ENCODE peak calls at places on chromosomes 13 and 19, in six cellular contexts. One of them, this sample, is unnamed.
A peak's percentile ranks its signal among the peaks of the same experiment; 100 is the strongest.

GRCh38 chr13:113831061-113831460 is 32.8 kb downstream of the GAS6 start:
- DNase-seq in mesendoderm: no peak
- DNase-seq in IMR-90: no peak
- DNase-seq in neuronal stem cell: no peak
- DNase-seq in H9: no peak
- DNase-seq in H1: no peak
- DNase-seq in this sample: no peak

GRCh38 chr13:50726164-50726563 is 117.3 kb downstream of the DLEU7 start:
- DNase-seq in mesendoderm: no peak
- DNase-seq in IMR-90: no peak
- DNase-seq in neuronal stem cell: no peak
- DNase-seq in H9: no peak
- DNase-seq in H1: no peak
- DNase-seq in this sample: no peak

GRCh38 chr13:44667950-44668349 is 91.8 kb upstream of the TSC22D1 start:
- DNase-seq in mesendoderm: no peak
- DNase-seq in IMR-90: peak; percentile 53
- DNase-seq in neuronal stem cell: peak; percentile 61
- DNase-seq in H9: no peak
- DNase-seq in H1: no peak
- DNase-seq in this sample: peak; percentile 74

GRCh38 chr13:111893071-111893606 is 173.8 kb upstream of the SOX1 start:
- DNase-seq in mesendoderm: peak; percentile 89
- DNase-seq in IMR-90: no peak
- DNase-seq in neuronal stem cell: peak; percentile 87
- DNase-seq in H9: peak; percentile 82
- DNase-seq in H1: peak; percentile 73
- DNase-seq in this sample: peak; percentile 76

GRCh38 chr13:34300559-34300958 is 482.6 kb downstream of the RFC3 start:
- DNase-seq in mesendoderm: no peak
- DNase-seq in IMR-90: no peak
- DNase-seq in neuronal stem cell: no peak
- DNase-seq in H9: no peak
- DNase-seq in H1: no peak
- DNase-seq in this sample: peak; percentile 49

GRCh38 chr19:18514800-18515682 is 6.8 kb downstream of the ELL start:
- DNase-seq in mesendoderm: peak; percentile 81
- DNase-seq in IMR-90: peak; percentile 67
- DNase-seq in neuronal stem cell: no peak
- DNase-seq in H9: no peak
- DNase-seq in H1: no peak
- DNase-seq in this sample: peak; percentile 98

GRCh38 chr19:44553478-44554171 is 24.1 kb upstream of the CEACAM20 start:
- DNase-seq in mesendoderm: no peak
- DNase-seq in IMR-90: no peak
- DNase-seq in neuronal stem cell: no peak
- DNase-seq in H9: no peak
- DNase-seq in H1: no peak
- DNase-seq in this sample: no peak

GRCh38 chr19:31014668-31015067 is 334.6 kb downstream of the TSHZ3 start:
- DNase-seq in mesendoderm: no peak
- DNase-seq in IMR-90: no peak
- DNase-seq in neuronal stem cell: no peak
- DNase-seq in H9: no peak
- DNase-seq in H1: no peak
- DNase-seq in this sample: no peak

GRCh38 chr19:10820173-10820572 is 15.8 kb downstream of the TMED1 start:
- DNase-seq in mesendoderm: peak; percentile 37
- DNase-seq in IMR-90: no peak
- DNase-seq in neuronal stem cell: no peak
- DNase-seq in H9: no peak
- DNase-seq in H1: no peak
- DNase-seq in this sample: no peak

GRCh38 chr19:50646074-50646807 is 3.0 kb upstream of the C19orf81 start:
- DNase-seq in mesendoderm: no peak
- DNase-seq in IMR-90: peak; percentile 54
- DNase-seq in neuronal stem cell: no peak
- DNase-seq in H9: no peak
- DNase-seq in H1: no peak
- DNase-seq in this sample: no peak

GRCh38 chr19:40467007-40467565 is 285 bp downstream of the SPTBN4 start:
- DNase-seq in mesendoderm: no peak
- DNase-seq in IMR-90: no peak
- DNase-seq in neuronal stem cell: no peak
- DNase-seq in H9: peak; percentile 32
- DNase-seq in H1: peak; percentile 64
- DNase-seq in this sample: no peak

GRCh38 chr13:48504606-48505369 is 28.1 kb downstream of the RCBTB2 start:
- DNase-seq in mesendoderm: peak; percentile 92
- DNase-seq in IMR-90: no peak
- DNase-seq in neuronal stem cell: no peak
- DNase-seq in H9: peak; percentile 39
- DNase-seq in H1: no peak
- DNase-seq in this sample: no peak

GRCh38 chr19:12799723-12800343 is 1.8 kb downstream of the PRDX2 start:
- DNase-seq in mesendoderm: no peak
- DNase-seq in IMR-90: no peak
- DNase-seq in neuronal stem cell: no peak
- DNase-seq in H9: no peak
- DNase-seq in H1: no peak
- DNase-seq in this sample: no peak

GRCh38 chr19:53545271-53546065 is 7.5 kb downstream of the ZNF331 start:
- DNase-seq in mesendoderm: peak; percentile 13
- DNase-seq in IMR-90: peak; percentile 80
- DNase-seq in neuronal stem cell: no peak
- DNase-seq in H9: no peak
- DNase-seq in H1: no peak
- DNase-seq in this sample: peak; percentile 47

GRCh38 chr13:96963786-96964475 is 30.3 kb downstream of the OXGR1 start:
- DNase-seq in mesendoderm: no peak
- DNase-seq in IMR-90: no peak
- DNase-seq in neuronal stem cell: no peak
- DNase-seq in H9: no peak
- DNase-seq in H1: no peak
- DNase-seq in this sample: no peak

GRCh38 chr13:96822900-96823299 is 171.4 kb downstream of the OXGR1 start:
- DNase-seq in mesendoderm: peak; percentile 79
- DNase-seq in IMR-90: no peak
- DNase-seq in neuronal stem cell: no peak
- DNase-seq in H9: peak; percentile 65
- DNase-seq in H1: no peak
- DNase-seq in this sample: peak; percentile 9

GRCh38 chr13:93775507-93776108 is 549.0 kb downstream of the GPC6 start:
- DNase-seq in mesendoderm: no peak
- DNase-seq in IMR-90: peak; percentile 85
- DNase-seq in neuronal stem cell: no peak
- DNase-seq in H9: no peak
- DNase-seq in H1: no peak
- DNase-seq in this sample: peak; percentile 46

GRCh38 chr13:25065974-25066770 is 29.8 kb upstream of the PABPC3 start:
- DNase-seq in mesendoderm: no peak
- DNase-seq in IMR-90: no peak
- DNase-seq in neuronal stem cell: no peak
- DNase-seq in H9: no peak
- DNase-seq in H1: no peak
- DNase-seq in this sample: no peak

GRCh38 chr13:111270765-111271164 is 49.7 kb upstream of the TEX29 start:
- DNase-seq in mesendoderm: no peak
- DNase-seq in IMR-90: peak; percentile 55
- DNase-seq in neuronal stem cell: no peak
- DNase-seq in H9: no peak
- DNase-seq in H1: peak; percentile 26
- DNase-seq in this sample: no peak

DNA sequence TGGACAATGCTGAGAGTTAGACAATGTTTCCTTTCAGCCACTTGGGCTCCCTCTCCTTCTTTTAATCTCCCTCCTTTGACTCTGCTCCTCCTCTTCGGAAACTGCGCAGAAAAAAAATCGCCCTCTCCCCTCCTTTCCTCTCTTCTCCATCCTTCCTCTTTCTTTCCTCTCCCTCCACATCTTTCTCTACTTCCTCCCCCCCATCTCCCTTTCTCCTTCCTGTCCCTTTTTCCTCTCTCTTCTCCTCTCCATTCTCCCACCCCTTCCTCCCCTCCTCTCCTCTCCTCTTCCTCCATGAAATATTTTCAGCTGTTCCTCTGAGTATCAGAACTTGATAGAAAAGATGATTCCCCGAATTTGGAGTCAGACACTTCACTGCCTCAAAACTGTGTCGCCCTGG is 15.1 kb upstream of the PTPRS start:
- DNase-seq in mesendoderm: no peak
- DNase-seq in IMR-90: no peak
- DNase-seq in neuronal stem cell: no peak
- DNase-seq in H9: no peak
- DNase-seq in H1: no peak
- DNase-seq in this sample: no peak
- H2BK15ac ChIP-seq in mesendoderm: no peak overlapping the region
- H2BK15ac ChIP-seq in IMR-90: no peak overlapping the region
- H2BK15ac ChIP-seq in neuronal stem cell: no peak overlapping the region
- H2BK15ac ChIP-seq in H9: no peak overlapping the region
- H2BK15ac ChIP-seq in H1: no peak overlapping the region
- H2BK15ac ChIP-seq in this sample: no peak overlapping the region

DNA sequence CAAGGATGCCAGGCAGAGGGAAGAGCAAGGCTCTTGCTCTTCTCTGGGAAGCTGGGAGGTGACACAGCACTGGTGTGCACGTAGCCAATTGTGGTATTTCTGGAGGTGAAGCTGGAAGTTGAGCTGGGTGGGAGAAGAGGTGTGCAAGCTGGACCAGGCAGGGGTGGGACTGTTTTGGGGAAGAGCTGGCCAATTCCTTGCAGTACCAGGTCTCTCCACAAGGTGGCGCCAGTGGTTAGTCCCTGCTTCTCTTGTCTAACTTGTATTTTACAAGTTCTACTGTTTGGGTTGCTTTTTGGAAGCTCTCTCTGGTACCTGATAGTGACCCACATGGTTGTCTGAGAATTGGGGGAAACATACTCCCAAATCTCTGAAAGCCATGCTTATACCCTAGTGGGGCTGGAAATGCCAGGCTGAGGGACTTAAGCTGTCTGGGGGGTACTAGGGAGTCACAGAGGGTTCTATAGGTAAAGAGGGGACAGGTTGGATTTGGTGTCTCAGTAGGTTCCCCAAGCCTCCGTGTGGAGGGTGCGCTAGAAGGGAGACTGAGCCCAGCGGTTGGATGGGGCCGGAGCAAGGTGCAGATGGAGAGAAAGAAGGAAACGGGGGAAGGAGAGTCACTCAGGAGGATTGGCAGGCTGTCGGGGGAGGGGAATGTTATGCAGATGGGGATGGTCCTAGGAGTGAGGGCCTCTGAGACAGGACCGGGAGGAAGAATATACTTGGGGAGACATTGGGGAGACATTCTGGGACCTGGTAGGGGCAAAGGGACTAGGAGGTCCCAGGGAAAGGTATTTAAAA is 3.0 kb downstream of the HPN start:
- DNase-seq in mesendoderm: peak; percentile 72
- DNase-seq in IMR-90: peak; percentile 43
- DNase-seq in neuronal stem cell: peak; percentile 68
- DNase-seq in H9: peak; percentile 75
- DNase-seq in H1: peak; percentile 95
- DNase-seq in this sample: peak; percentile 51
- H3K4me1 ChIP-seq in mesendoderm: peaks cover 9% of the 10 kb centered on the region
- H3K4me1 ChIP-seq in IMR-90: peaks cover 5% of the 10 kb centered on the region
- H3K4me1 ChIP-seq in neuronal stem cell: peaks cover 18% of the 10 kb centered on the region
- H3K4me1 ChIP-seq in H9: peaks cover 5% of the 10 kb centered on the region
- H3K4me1 ChIP-seq in H1: peaks cover 17% of the 10 kb centered on the region
- H3K4me1 ChIP-seq in this sample: peaks cover 27% of the 10 kb centered on the region

DNA sequence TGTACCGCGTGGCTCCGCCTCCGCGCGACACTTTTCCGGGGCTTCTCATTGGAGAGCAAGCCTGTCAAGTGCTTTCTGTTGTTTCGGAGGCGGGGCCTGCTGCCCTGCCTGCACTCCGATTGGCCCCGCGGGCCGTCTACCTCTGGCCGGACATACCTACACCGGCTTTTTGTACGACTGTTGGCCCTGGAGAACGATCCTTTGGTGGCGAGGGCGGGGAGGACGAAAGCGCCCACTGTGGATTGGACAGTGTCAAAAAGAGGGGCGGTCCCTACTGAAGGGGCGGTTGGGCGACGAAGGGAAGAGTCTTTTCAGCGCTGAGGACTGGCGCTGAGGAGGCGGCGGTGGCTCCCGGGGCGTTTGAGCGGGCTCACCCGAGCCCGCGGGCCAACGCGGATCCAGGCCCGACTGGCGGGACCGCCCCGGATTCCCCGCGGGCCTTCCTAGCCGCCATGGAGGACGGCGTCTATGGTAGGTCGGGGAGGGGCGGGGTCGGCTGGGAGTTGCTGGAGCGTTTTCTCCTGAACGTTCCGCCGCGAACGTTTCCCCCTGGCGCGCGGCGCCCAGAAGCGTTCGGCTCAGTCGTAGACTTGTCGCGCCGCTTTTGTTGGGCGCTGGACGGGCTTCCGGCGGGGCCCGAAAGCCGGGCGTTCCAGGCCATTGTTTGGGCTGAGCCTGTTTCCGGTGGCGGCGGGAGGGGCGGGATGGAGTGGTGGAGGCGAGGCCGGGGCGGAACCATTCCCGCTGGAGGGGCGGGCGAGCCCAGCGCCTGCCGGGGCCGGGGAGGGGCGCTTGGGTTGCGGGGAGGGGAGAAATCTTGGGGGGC is at the start of gene CYTH2:
- DNase-seq in mesendoderm: peak; percentile 100
- DNase-seq in IMR-90: peak; percentile 100
- DNase-seq in neuronal stem cell: peak; percentile 100
- DNase-seq in H9: peak; percentile 100
- DNase-seq in H1: peak; percentile 97
- DNase-seq in this sample: peak; percentile 100
- H2AK5ac ChIP-seq in mesendoderm: peak within 1 kb of the TSS; percentile 50
- H2AK5ac ChIP-seq in IMR-90: peak within 1 kb of the TSS; percentile 89
- H2AK5ac ChIP-seq in neuronal stem cell: peak within 1 kb of the TSS; percentile 93
- H2AK5ac ChIP-seq in H9: no peak within 1 kb of the TSS
- H2AK5ac ChIP-seq in H1: no peak within 1 kb of the TSS
- H2AK5ac ChIP-seq in this sample: peak within 1 kb of the TSS; percentile 85

GRCh38 chr19:48833977-48834376 is 2.3 kb downstream of the HSD17B14 start:
- DNase-seq in mesendoderm: peak; percentile 89
- DNase-seq in IMR-90: no peak
- DNase-seq in neuronal stem cell: no peak
- DNase-seq in H9: peak; percentile 58
- DNase-seq in H1: no peak
- DNase-seq in this sample: no peak

GRCh38 chr19:48837586-48838191 is 1.4 kb upstream of the HSD17B14 start:
- DNase-seq in mesendoderm: no peak
- DNase-seq in IMR-90: no peak
- DNase-seq in neuronal stem cell: peak; percentile 50
- DNase-seq in H9: peak; percentile 57
- DNase-seq in H1: peak; percentile 58
- DNase-seq in this sample: no peak

GRCh38 chr19:48836089-48837017 is at the start of gene HSD17B14:
- DNase-seq in mesendoderm: peak; percentile 88
- DNase-seq in IMR-90: no peak
- DNase-seq in neuronal stem cell: peak; percentile 81
- DNase-seq in H9: peak; percentile 95
- DNase-seq in H1: peak; percentile 80
- DNase-seq in this sample: peak; percentile 90

GRCh38 chr19:48837081-48837524 is 812 bp upstream of the HSD17B14 start:
- DNase-seq in mesendoderm: peak; percentile 98
- DNase-seq in IMR-90: peak; percentile 78
- DNase-seq in neuronal stem cell: peak; percentile 93
- DNase-seq in H9: peak; percentile 98
- DNase-seq in H1: peak; percentile 94
- DNase-seq in this sample: peak; percentile 94

DNA sequence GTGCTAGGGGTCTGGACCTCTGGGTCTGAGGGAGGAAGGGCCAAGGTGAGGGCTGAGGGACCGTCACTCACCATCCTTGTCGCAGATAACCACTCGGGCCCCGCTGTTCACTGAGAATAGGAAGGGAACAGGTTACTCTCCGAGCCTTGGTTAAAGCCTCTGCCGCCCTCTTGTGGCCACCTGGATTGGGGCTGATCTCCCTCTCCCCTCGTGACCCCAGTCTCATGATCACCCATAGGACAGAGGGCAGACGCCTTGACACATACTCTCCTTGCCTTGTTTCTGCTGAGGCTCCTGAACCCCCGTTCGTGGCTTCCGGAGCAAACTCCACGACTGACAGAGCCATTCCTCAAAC is 580 bp downstream of the HSD17B14 start:
- DNase-seq in mesendoderm: peak; percentile 97
- DNase-seq in IMR-90: peak; percentile 71
- DNase-seq in neuronal stem cell: peak; percentile 90
- DNase-seq in H9: peak; percentile 95
- DNase-seq in H1: peak; percentile 97
- DNase-seq in this sample: peak; percentile 91
- H2BK15ac ChIP-seq in mesendoderm: no peak overlapping the region
- H2BK15ac ChIP-seq in IMR-90: no peak overlapping the region
- H2BK15ac ChIP-seq in neuronal stem cell: peak overlapping the region; percentile 63
- H2BK15ac ChIP-seq in H9: no peak overlapping the region
- H2BK15ac ChIP-seq in H1: peak overlapping the region; percentile 6
- H2BK15ac ChIP-seq in this sample: peak overlapping the region; percentile 6